ENCODE peak calls at places on chromosomes 7 and 10, in ten cellular contexts. One of them, this sample, is unnamed.

GRCh38 chr10:61869772-61870520 is 31.6 kb upstream of the ARID5B start:
- DNase-seq in HFFc6: peak
- DNase-seq in HCT116: no peak
- DNase-seq in brain microvascular endothelial cell: no peak
- DNase-seq in dorsolateral prefrontal cortex: no peak
- DNase-seq in body of pancreas: no peak
- DNase-seq in tibial nerve: no peak
- DNase-seq in tibial artery: no peak
- DNase-seq in lower lobe of right lung: no peak
- DNase-seq in astrocyte: peak
- DNase-seq in this sample: no peak

GRCh38 chr7:116984917-116985316 is 31.6 kb downstream of the ST7 start:
- DNase-seq in tibial nerve: no peak
- DNase-seq in lower lobe of right lung: no peak
- DNase-seq in body of pancreas: no peak
- DNase-seq in HCT116: no peak
- DNase-seq in dorsolateral prefrontal cortex: no peak
- DNase-seq in astrocyte: no peak
- DNase-seq in tibial artery: no peak
- DNase-seq in brain microvascular endothelial cell: no peak
- DNase-seq in HFFc6: peak
- DNase-seq in this sample: no peak

GRCh38 chr7:147332988-147333387 is 1216.4 kb downstream of the CNTNAP2 start:
- DNase-seq in tibial artery: no peak
- DNase-seq in HFFc6: no peak
- DNase-seq in brain microvascular endothelial cell: no peak
- DNase-seq in lower lobe of right lung: no peak
- DNase-seq in body of pancreas: no peak
- DNase-seq in dorsolateral prefrontal cortex: no peak
- DNase-seq in astrocyte: no peak
- DNase-seq in HCT116: no peak
- DNase-seq in tibial nerve: no peak
- DNase-seq in this sample: no peak

GRCh38 chr7:28354601-28355062 is 57.7 kb upstream of the CREB5 start:
- DNase-seq in tibial nerve: no peak
- DNase-seq in HCT116: no peak
- DNase-seq in tibial artery: no peak
- DNase-seq in HFFc6: peak
- DNase-seq in astrocyte: peak
- DNase-seq in brain microvascular endothelial cell: peak
- DNase-seq in dorsolateral prefrontal cortex: no peak
- DNase-seq in lower lobe of right lung: no peak
- DNase-seq in body of pancreas: peak
- DNase-seq in this sample: no peak

GRCh38 chr7:100983451-100984187 is 14.3 kb downstream of the MUC12 start:
- DNase-seq in tibial artery: no peak
- DNase-seq in HFFc6: peak
- DNase-seq in tibial nerve: no peak
- DNase-seq in lower lobe of right lung: peak
- DNase-seq in HCT116: peak
- DNase-seq in astrocyte: peak
- DNase-seq in brain microvascular endothelial cell: peak
- DNase-seq in body of pancreas: no peak
- DNase-seq in dorsolateral prefrontal cortex: no peak
- DNase-seq in this sample: no peak

GRCh38 chr10:17229016-17229716 is 1.1 kb downstream of the VIM start:
- DNase-seq in tibial nerve: peak
- DNase-seq in HCT116: no peak
- DNase-seq in body of pancreas: peak
- DNase-seq in astrocyte: peak
- DNase-seq in tibial artery: peak
- DNase-seq in lower lobe of right lung: peak
- DNase-seq in HFFc6: peak
- DNase-seq in brain microvascular endothelial cell: peak
- DNase-seq in dorsolateral prefrontal cortex: no peak
- DNase-seq in this sample: peak

GRCh38 chr7:4939971-4940720 is 18.8 kb downstream of the MMD2 start:
- DNase-seq in HFFc6: no peak
- DNase-seq in astrocyte: no peak
- DNase-seq in brain microvascular endothelial cell: no peak
- DNase-seq in tibial artery: no peak
- DNase-seq in dorsolateral prefrontal cortex: peak
- DNase-seq in body of pancreas: no peak
- DNase-seq in HCT116: no peak
- DNase-seq in lower lobe of right lung: no peak
- DNase-seq in tibial nerve: no peak
- DNase-seq in this sample: no peak

GRCh38 chr7:114922151-114922651 is 307 bp downstream of the MDFIC start:
- DNase-seq in tibial nerve: peak
- DNase-seq in HCT116: no peak
- DNase-seq in tibial artery: peak
- DNase-seq in body of pancreas: peak
- DNase-seq in astrocyte: no peak
- DNase-seq in lower lobe of right lung: peak
- DNase-seq in brain microvascular endothelial cell: peak
- DNase-seq in dorsolateral prefrontal cortex: no peak
- DNase-seq in HFFc6: no peak
- DNase-seq in this sample: no peak

GRCh38 chr7:20786049-20786412 is 655 bp downstream of the SP8 start:
- DNase-seq in brain microvascular endothelial cell: no peak
- DNase-seq in HFFc6: no peak
- DNase-seq in astrocyte: no peak
- DNase-seq in tibial nerve: no peak
- DNase-seq in tibial artery: no peak
- DNase-seq in body of pancreas: no peak
- DNase-seq in lower lobe of right lung: no peak
- DNase-seq in HCT116: no peak
- DNase-seq in dorsolateral prefrontal cortex: no peak
- DNase-seq in this sample: no peak

GRCh38 chr7:20786421-20786778 is 286 bp downstream of the SP8 start:
- DNase-seq in HFFc6: no peak
- DNase-seq in dorsolateral prefrontal cortex: no peak
- DNase-seq in lower lobe of right lung: no peak
- DNase-seq in tibial artery: no peak
- DNase-seq in astrocyte: no peak
- DNase-seq in body of pancreas: no peak
- DNase-seq in tibial nerve: no peak
- DNase-seq in brain microvascular endothelial cell: no peak
- DNase-seq in HCT116: no peak
- DNase-seq in this sample: no peak

GRCh38 chr7:20786779-20787651 is at the start of gene SP8:
- DNase-seq in dorsolateral prefrontal cortex: no peak
- DNase-seq in HCT116: no peak
- DNase-seq in brain microvascular endothelial cell: no peak
- DNase-seq in lower lobe of right lung: no peak
- DNase-seq in HFFc6: no peak
- DNase-seq in tibial nerve: no peak
- DNase-seq in astrocyte: no peak
- DNase-seq in tibial artery: no peak
- DNase-seq in body of pancreas: peak
- DNase-seq in this sample: no peak

GRCh38 chr7:20784311-20785210 is 2.1 kb downstream of the SP8 start:
- DNase-seq in astrocyte: no peak
- DNase-seq in HFFc6: no peak
- DNase-seq in tibial nerve: no peak
- DNase-seq in lower lobe of right lung: no peak
- DNase-seq in tibial artery: no peak
- DNase-seq in brain microvascular endothelial cell: no peak
- DNase-seq in body of pancreas: no peak
- DNase-seq in dorsolateral prefrontal cortex: no peak
- DNase-seq in HCT116: no peak
- DNase-seq in this sample: no peak

GRCh38 chr7:20785211-20786048 is 1.3 kb downstream of the SP8 start:
- DNase-seq in body of pancreas: peak
- DNase-seq in tibial nerve: no peak
- DNase-seq in HFFc6: no peak
- DNase-seq in lower lobe of right lung: no peak
- DNase-seq in brain microvascular endothelial cell: no peak
- DNase-seq in dorsolateral prefrontal cortex: no peak
- DNase-seq in tibial artery: no peak
- DNase-seq in HCT116: no peak
- DNase-seq in astrocyte: no peak
- DNase-seq in this sample: no peak
- TF ChIP-seq CTCF in body of pancreas: no peak
- TF ChIP-seq CTCF in tibial nerve: no peak
- TF ChIP-seq CTCF in HFFc6: no peak
- TF ChIP-seq CTCF in lower lobe of right lung: no peak
- TF ChIP-seq CTCF in brain microvascular endothelial cell: no peak
- TF ChIP-seq CTCF in dorsolateral prefrontal cortex: no peak
- TF ChIP-seq CTCF in tibial artery: no peak
- TF ChIP-seq CTCF in HCT116: no peak
- TF ChIP-seq CTCF in astrocyte: no peak
- TF ChIP-seq CTCF in this sample: no peak

GRCh38 chr10:114244126-114244525 is 5.1 kb downstream of the VWA2 start:
- DNase-seq in HFFc6: no peak
- DNase-seq in astrocyte: no peak
- DNase-seq in lower lobe of right lung: no peak
- DNase-seq in tibial artery: no peak
- DNase-seq in brain microvascular endothelial cell: no peak
- DNase-seq in tibial nerve: no peak
- DNase-seq in dorsolateral prefrontal cortex: no peak
- DNase-seq in body of pancreas: peak
- DNase-seq in HCT116: no peak
- DNase-seq in this sample: no peak

GRCh38 chr10:114242235-114242634 is 3.2 kb downstream of the VWA2 start:
- DNase-seq in body of pancreas: no peak
- DNase-seq in tibial nerve: no peak
- DNase-seq in brain microvascular endothelial cell: no peak
- DNase-seq in HFFc6: no peak
- DNase-seq in tibial artery: no peak
- DNase-seq in dorsolateral prefrontal cortex: no peak
- DNase-seq in lower lobe of right lung: no peak
- DNase-seq in astrocyte: no peak
- DNase-seq in HCT116: no peak
- DNase-seq in this sample: no peak

GRCh38 chr10:114239994-114240345 is 916 bp downstream of the VWA2 start:
- DNase-seq in tibial nerve: no peak
- DNase-seq in HFFc6: no peak
- DNase-seq in HCT116: no peak
- DNase-seq in lower lobe of right lung: no peak
- DNase-seq in tibial artery: no peak
- DNase-seq in dorsolateral prefrontal cortex: no peak
- DNase-seq in brain microvascular endothelial cell: no peak
- DNase-seq in body of pancreas: no peak
- DNase-seq in astrocyte: no peak
- DNase-seq in this sample: no peak

GRCh38 chr10:114243661-114244060 is 4.6 kb downstream of the VWA2 start:
- DNase-seq in astrocyte: no peak
- DNase-seq in tibial nerve: no peak
- DNase-seq in tibial artery: no peak
- DNase-seq in dorsolateral prefrontal cortex: no peak
- DNase-seq in HCT116: no peak
- DNase-seq in lower lobe of right lung: no peak
- DNase-seq in brain microvascular endothelial cell: no peak
- DNase-seq in HFFc6: no peak
- DNase-seq in body of pancreas: no peak
- DNase-seq in this sample: no peak

DNA sequence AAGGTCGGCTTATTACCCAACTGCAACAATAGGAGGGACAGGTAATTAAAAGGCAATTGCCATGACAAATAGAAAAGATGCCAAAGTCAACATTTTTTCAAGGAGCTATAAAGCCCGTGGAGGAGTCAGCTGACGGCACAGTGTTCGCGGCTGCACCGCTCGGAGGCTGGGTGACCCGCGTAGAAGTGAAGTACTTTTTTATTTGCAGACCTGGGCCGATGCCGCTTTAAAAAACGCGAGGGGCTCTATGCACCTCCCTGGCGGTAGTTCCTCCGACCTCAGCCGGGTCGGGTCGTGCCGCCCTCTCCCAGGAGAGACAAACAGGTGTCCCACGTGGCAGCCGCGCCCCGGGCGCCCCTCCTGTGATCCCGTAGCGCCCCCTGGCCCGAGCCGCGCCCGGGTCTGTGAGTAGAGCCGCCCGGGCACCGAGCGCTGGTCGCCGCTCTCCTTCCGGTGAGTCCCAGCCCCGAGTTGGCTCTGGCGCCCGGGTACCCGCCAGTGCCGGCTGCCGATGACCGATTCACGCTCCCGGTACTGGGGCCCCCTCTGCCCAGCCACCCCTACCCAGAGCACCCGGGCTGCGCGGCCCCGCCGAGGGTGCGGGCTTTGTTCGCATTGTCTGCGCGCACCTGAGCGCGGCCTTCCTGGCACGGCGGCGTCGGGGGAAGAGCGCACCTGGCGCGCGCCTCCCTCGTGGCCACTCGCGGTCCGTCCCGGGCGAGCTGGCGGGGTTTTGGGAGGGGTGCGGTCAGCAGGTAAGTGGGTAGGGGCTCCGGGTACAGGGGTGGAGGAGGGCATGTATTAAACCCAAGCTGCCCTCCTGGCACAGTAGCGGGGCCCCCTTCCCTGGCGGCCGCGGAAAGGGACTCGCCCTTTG is at the start of gene VWA2:
- DNase-seq in tibial nerve: no peak
- DNase-seq in brain microvascular endothelial cell: no peak
- DNase-seq in body of pancreas: peak
- DNase-seq in dorsolateral prefrontal cortex: no peak
- DNase-seq in HFFc6: no peak
- DNase-seq in tibial artery: no peak
- DNase-seq in lower lobe of right lung: peak
- DNase-seq in astrocyte: no peak
- DNase-seq in HCT116: no peak
- DNase-seq in this sample: no peak
- TF ChIP-seq CTCF in tibial nerve: no peak
- TF ChIP-seq CTCF in brain microvascular endothelial cell: no peak
- TF ChIP-seq CTCF in body of pancreas: peak
- TF ChIP-seq CTCF in dorsolateral prefrontal cortex: no peak
- TF ChIP-seq CTCF in HFFc6: no peak
- TF ChIP-seq CTCF in tibial artery: no peak
- TF ChIP-seq CTCF in lower lobe of right lung: peak
- TF ChIP-seq CTCF in astrocyte: no peak
- TF ChIP-seq CTCF in HCT116: no peak
- TF ChIP-seq CTCF in this sample: no peak

GRCh38 chr10:68301790-68302502 is 29.9 kb upstream of the HNRNPH3 start:
- DNase-seq in dorsolateral prefrontal cortex: no peak
- DNase-seq in lower lobe of right lung: no peak
- DNase-seq in astrocyte: peak
- DNase-seq in HCT116: peak
- DNase-seq in tibial nerve: no peak
- DNase-seq in brain microvascular endothelial cell: peak
- DNase-seq in tibial artery: no peak
- DNase-seq in body of pancreas: no peak
- DNase-seq in HFFc6: peak
- DNase-seq in this sample: no peak

GRCh38 chr10:68301301-68301700 is 30.6 kb upstream of the HNRNPH3 start:
- DNase-seq in tibial artery: no peak
- DNase-seq in astrocyte: no peak
- DNase-seq in HFFc6: no peak
- DNase-seq in body of pancreas: no peak
- DNase-seq in HCT116: no peak
- DNase-seq in tibial nerve: no peak
- DNase-seq in brain microvascular endothelial cell: no peak
- DNase-seq in dorsolateral prefrontal cortex: no peak
- DNase-seq in lower lobe of right lung: no peak
- DNase-seq in this sample: no peak

GRCh38 chr10:68303849-68304412 is 27.9 kb upstream of the HNRNPH3 start:
- DNase-seq in brain microvascular endothelial cell: no peak
- DNase-seq in lower lobe of right lung: no peak
- DNase-seq in tibial artery: no peak
- DNase-seq in HFFc6: no peak
- DNase-seq in HCT116: no peak
- DNase-seq in body of pancreas: peak
- DNase-seq in dorsolateral prefrontal cortex: no peak
- DNase-seq in tibial nerve: no peak
- DNase-seq in astrocyte: no peak
- DNase-seq in this sample: no peak

GRCh38 chr10:68302871-68303270 is 29.0 kb upstream of the HNRNPH3 start:
- DNase-seq in HFFc6: no peak
- DNase-seq in lower lobe of right lung: no peak
- DNase-seq in body of pancreas: no peak
- DNase-seq in tibial nerve: no peak
- DNase-seq in dorsolateral prefrontal cortex: no peak
- DNase-seq in brain microvascular endothelial cell: no peak
- DNase-seq in tibial artery: no peak
- DNase-seq in astrocyte: no peak
- DNase-seq in HCT116: no peak
- DNase-seq in this sample: no peak

DNA sequence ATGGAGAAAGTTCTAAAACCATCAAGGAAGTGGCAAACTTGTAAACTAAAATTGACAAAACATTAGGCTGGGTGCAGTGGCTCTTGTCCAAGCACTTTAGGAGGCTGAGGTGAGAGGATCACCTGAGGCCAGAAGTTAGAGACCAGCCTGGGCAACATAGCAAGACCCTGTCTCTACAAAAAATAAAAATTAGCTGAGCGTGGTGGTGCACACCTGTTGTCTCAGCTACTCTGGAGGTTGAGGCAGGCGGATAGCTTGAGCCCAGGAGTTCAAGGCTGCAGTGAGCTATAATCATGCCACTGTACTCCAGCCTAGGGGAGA is 29.4 kb upstream of the HNRNPH3 start:
- DNase-seq in lower lobe of right lung: no peak
- DNase-seq in tibial nerve: no peak
- DNase-seq in astrocyte: no peak
- DNase-seq in HFFc6: no peak
- DNase-seq in body of pancreas: no peak
- DNase-seq in brain microvascular endothelial cell: no peak
- DNase-seq in tibial artery: no peak
- DNase-seq in HCT116: no peak
- DNase-seq in dorsolateral prefrontal cortex: no peak
- DNase-seq in this sample: no peak
- TF ChIP-seq CTCF in lower lobe of right lung: no peak
- TF ChIP-seq CTCF in tibial nerve: peak
- TF ChIP-seq CTCF in astrocyte: no peak
- TF ChIP-seq CTCF in HFFc6: peak
- TF ChIP-seq CTCF in body of pancreas: no peak
- TF ChIP-seq CTCF in brain microvascular endothelial cell: no peak
- TF ChIP-seq CTCF in tibial artery: no peak
- TF ChIP-seq CTCF in HCT116: no peak
- TF ChIP-seq CTCF in dorsolateral prefrontal cortex: no peak
- TF ChIP-seq CTCF in this sample: no peak

DNA sequence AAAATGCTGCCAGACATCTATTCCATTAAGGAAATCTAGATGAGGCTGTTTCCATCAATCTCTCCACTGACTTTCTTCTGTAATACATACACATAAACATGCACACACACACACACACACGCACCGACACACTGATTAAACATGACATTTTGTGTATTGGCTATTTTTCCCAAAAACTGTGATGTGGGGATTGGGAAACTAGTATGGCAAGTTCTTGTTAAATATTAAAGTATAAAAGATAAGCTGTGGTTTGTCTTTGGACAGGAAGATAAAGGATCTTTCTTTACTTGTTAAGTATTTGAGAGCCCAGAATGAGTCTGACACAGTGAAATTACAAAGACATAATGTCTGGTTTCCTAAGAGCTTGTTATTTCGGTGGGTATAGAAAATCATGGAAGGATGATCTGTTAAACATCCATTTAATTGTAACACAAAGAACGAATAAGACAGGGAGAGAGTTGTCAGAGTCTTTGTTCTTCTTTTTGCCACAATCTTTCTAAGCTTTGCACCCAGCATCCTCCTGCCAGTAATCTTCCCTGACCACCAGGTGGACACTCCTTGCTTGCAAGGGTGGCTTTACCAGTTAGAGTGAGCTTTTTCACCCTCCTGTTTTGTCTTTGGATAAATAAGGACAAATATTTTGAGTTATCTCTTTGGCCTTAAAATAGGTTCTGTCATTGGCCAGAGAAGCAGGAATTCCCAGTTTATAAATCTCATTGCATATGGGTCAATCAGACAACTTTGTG is 177.2 kb upstream of the TMEM72 start:
- DNase-seq in HCT116: no peak
- DNase-seq in HFFc6: no peak
- DNase-seq in astrocyte: peak
- DNase-seq in dorsolateral prefrontal cortex: no peak
- DNase-seq in brain microvascular endothelial cell: no peak
- DNase-seq in body of pancreas: peak
- DNase-seq in lower lobe of right lung: no peak
- DNase-seq in tibial artery: no peak
- DNase-seq in tibial nerve: no peak
- DNase-seq in this sample: no peak
- TF ChIP-seq CTCF in HCT116: peak
- TF ChIP-seq CTCF in HFFc6: peak
- TF ChIP-seq CTCF in astrocyte: no peak
- TF ChIP-seq CTCF in dorsolateral prefrontal cortex: no peak
- TF ChIP-seq CTCF in brain microvascular endothelial cell: peak
- TF ChIP-seq CTCF in body of pancreas: peak
- TF ChIP-seq CTCF in lower lobe of right lung: no peak
- TF ChIP-seq CTCF in tibial artery: no peak
- TF ChIP-seq CTCF in tibial nerve: no peak
- TF ChIP-seq CTCF in this sample: no peak